ENCODE peak calls at places on chromosomes 12 and 14, in nine cellular contexts. One of them, this sample, is unnamed.

GRCh38 chr14:68088463-68088862 is 268.9 kb downstream of the RAD51B start:
- DNase-seq in lower leg skin: no peak
- DNase-seq in Calu3: no peak
- DNase-seq in right lobe of liver: no peak
- DNase-seq in psoas muscle: no peak
- DNase-seq in MCF 10A: no peak
- DNase-seq in colonic mucosa: no peak
- DNase-seq in A549: peak
- DNase-seq in right atrium auricular region: no peak
- DNase-seq in this sample: peak

GRCh38 chr14:102316048-102316745 is 3.3 kb upstream of the ZNF839 start:
- DNase-seq in lower leg skin: no peak
- DNase-seq in Calu3: peak
- DNase-seq in right lobe of liver: no peak
- DNase-seq in psoas muscle: no peak
- DNase-seq in MCF 10A: peak
- DNase-seq in colonic mucosa: peak
- DNase-seq in A549: no peak
- DNase-seq in right atrium auricular region: no peak
- DNase-seq in this sample: peak

GRCh38 chr14:53411110-53411509 is 258.0 kb upstream of the DDHD1 start:
- DNase-seq in lower leg skin: no peak
- DNase-seq in Calu3: no peak
- DNase-seq in right lobe of liver: no peak
- DNase-seq in psoas muscle: no peak
- DNase-seq in MCF 10A: no peak
- DNase-seq in colonic mucosa: no peak
- DNase-seq in A549: no peak
- DNase-seq in right atrium auricular region: no peak
- DNase-seq in this sample: no peak

GRCh38 chr12:77152623-77153193 is 87.3 kb upstream of the E2F7 start:
- DNase-seq in lower leg skin: no peak
- DNase-seq in Calu3: peak
- DNase-seq in right lobe of liver: no peak
- DNase-seq in psoas muscle: no peak
- DNase-seq in MCF 10A: peak
- DNase-seq in colonic mucosa: no peak
- DNase-seq in A549: no peak
- DNase-seq in right atrium auricular region: no peak
- DNase-seq in this sample: no peak

GRCh38 chr14:62443796-62444195 is 601.5 kb downstream of the KCNH5 start:
- DNase-seq in lower leg skin: no peak
- DNase-seq in Calu3: no peak
- DNase-seq in right lobe of liver: no peak
- DNase-seq in psoas muscle: no peak
- DNase-seq in MCF 10A: peak
- DNase-seq in colonic mucosa: no peak
- DNase-seq in A549: no peak
- DNase-seq in right atrium auricular region: no peak
- DNase-seq in this sample: no peak

GRCh38 chr12:30820406-30820946 is 65.7 kb upstream of the CAPRIN2 start:
- DNase-seq in lower leg skin: no peak
- DNase-seq in Calu3: no peak
- DNase-seq in right lobe of liver: no peak
- DNase-seq in psoas muscle: no peak
- DNase-seq in MCF 10A: no peak
- DNase-seq in colonic mucosa: no peak
- DNase-seq in A549: no peak
- DNase-seq in right atrium auricular region: no peak
- DNase-seq in this sample: no peak

GRCh38 chr12:3427956-3428355 is 63.0 kb upstream of the PRMT8 start:
- DNase-seq in lower leg skin: no peak
- DNase-seq in Calu3: no peak
- DNase-seq in right lobe of liver: no peak
- DNase-seq in psoas muscle: no peak
- DNase-seq in MCF 10A: no peak
- DNase-seq in colonic mucosa: no peak
- DNase-seq in A549: no peak
- DNase-seq in right atrium auricular region: no peak
- DNase-seq in this sample: no peak

GRCh38 chr12:12804432-12804886 is 8.7 kb upstream of the DDX47 start:
- DNase-seq in lower leg skin: no peak
- DNase-seq in Calu3: peak
- DNase-seq in right lobe of liver: no peak
- DNase-seq in psoas muscle: no peak
- DNase-seq in MCF 10A: peak
- DNase-seq in colonic mucosa: no peak
- DNase-seq in A549: peak
- DNase-seq in right atrium auricular region: no peak
- DNase-seq in this sample: no peak

GRCh38 chr12:112350593-112351592 is 31.3 kb downstream of the HECTD4 start:
- DNase-seq in lower leg skin: no peak
- DNase-seq in Calu3: no peak
- DNase-seq in right lobe of liver: no peak
- DNase-seq in psoas muscle: no peak
- DNase-seq in MCF 10A: no peak
- DNase-seq in colonic mucosa: no peak
- DNase-seq in A549: no peak
- DNase-seq in right atrium auricular region: no peak
- DNase-seq in this sample: no peak

GRCh38 chr12:98954506-98954905 is 309.4 kb downstream of the APAF1 start:
- DNase-seq in lower leg skin: no peak
- DNase-seq in Calu3: no peak
- DNase-seq in right lobe of liver: no peak
- DNase-seq in psoas muscle: no peak
- DNase-seq in MCF 10A: no peak
- DNase-seq in colonic mucosa: no peak
- DNase-seq in A549: no peak
- DNase-seq in right atrium auricular region: no peak
- DNase-seq in this sample: no peak

GRCh38 chr12:130715996-130716917 is at the start of gene RIMBP2:
- DNase-seq in lower leg skin: peak
- DNase-seq in Calu3: no peak
- DNase-seq in right lobe of liver: no peak
- DNase-seq in psoas muscle: no peak
- DNase-seq in MCF 10A: no peak
- DNase-seq in colonic mucosa: no peak
- DNase-seq in A549: no peak
- DNase-seq in right atrium auricular region: no peak
- DNase-seq in this sample: peak

GRCh38 chr14:76348898-76349297 is 27.0 kb upstream of the ESRRB start:
- DNase-seq in lower leg skin: peak
- DNase-seq in Calu3: no peak
- DNase-seq in right lobe of liver: no peak
- DNase-seq in psoas muscle: peak
- DNase-seq in MCF 10A: peak
- DNase-seq in colonic mucosa: no peak
- DNase-seq in A549: no peak
- DNase-seq in right atrium auricular region: peak
- DNase-seq in this sample: no peak

GRCh38 chr14:91331761-91332447 is 85.7 kb downstream of the CCDC88C start:
- DNase-seq in lower leg skin: no peak
- DNase-seq in Calu3: no peak
- DNase-seq in right lobe of liver: peak
- DNase-seq in psoas muscle: no peak
- DNase-seq in MCF 10A: peak
- DNase-seq in colonic mucosa: no peak
- DNase-seq in A549: no peak
- DNase-seq in right atrium auricular region: no peak
- DNase-seq in this sample: no peak

GRCh38 chr14:68442828-68443460 is 349.9 kb downstream of the ZFP36L1 start:
- DNase-seq in lower leg skin: no peak
- DNase-seq in Calu3: no peak
- DNase-seq in right lobe of liver: no peak
- DNase-seq in psoas muscle: no peak
- DNase-seq in MCF 10A: no peak
- DNase-seq in colonic mucosa: no peak
- DNase-seq in A549: no peak
- DNase-seq in right atrium auricular region: no peak
- DNase-seq in this sample: no peak

GRCh38 chr12:118760623-118761022 is 220.7 kb upstream of the SRRM4 start:
- DNase-seq in lower leg skin: no peak
- DNase-seq in Calu3: no peak
- DNase-seq in right lobe of liver: no peak
- DNase-seq in psoas muscle: no peak
- DNase-seq in MCF 10A: no peak
- DNase-seq in colonic mucosa: no peak
- DNase-seq in A549: no peak
- DNase-seq in right atrium auricular region: no peak
- DNase-seq in this sample: no peak

GRCh38 chr12:5124401-5124800 is 80.7 kb downstream of the KCNA5 start:
- DNase-seq in lower leg skin: no peak
- DNase-seq in Calu3: no peak
- DNase-seq in right lobe of liver: no peak
- DNase-seq in psoas muscle: no peak
- DNase-seq in MCF 10A: no peak
- DNase-seq in colonic mucosa: no peak
- DNase-seq in A549: no peak
- DNase-seq in right atrium auricular region: no peak
- DNase-seq in this sample: no peak

GRCh38 chr14:96173646-96174475 is 30.8 kb upstream of the BDKRB2 start:
- DNase-seq in lower leg skin: no peak
- DNase-seq in Calu3: no peak
- DNase-seq in right lobe of liver: no peak
- DNase-seq in psoas muscle: no peak
- DNase-seq in MCF 10A: no peak
- DNase-seq in colonic mucosa: no peak
- DNase-seq in A549: no peak
- DNase-seq in right atrium auricular region: no peak
- DNase-seq in this sample: no peak

GRCh38 chr12:1593232-1594044 is 943 bp downstream of the FBXL14 start:
- DNase-seq in lower leg skin: no peak
- DNase-seq in Calu3: peak
- DNase-seq in right lobe of liver: peak
- DNase-seq in psoas muscle: peak
- DNase-seq in MCF 10A: peak
- DNase-seq in colonic mucosa: peak
- DNase-seq in A549: no peak
- DNase-seq in right atrium auricular region: no peak
- DNase-seq in this sample: peak

GRCh38 chr12:63909746-63910145 is 65.2 kb downstream of the SRGAP1 start:
- DNase-seq in lower leg skin: no peak
- DNase-seq in Calu3: no peak
- DNase-seq in right lobe of liver: no peak
- DNase-seq in psoas muscle: no peak
- DNase-seq in MCF 10A: no peak
- DNase-seq in colonic mucosa: no peak
- DNase-seq in A549: no peak
- DNase-seq in right atrium auricular region: no peak
- DNase-seq in this sample: no peak
- TF ChIP-seq CTCF in lower leg skin: no peak
- TF ChIP-seq CTCF in Calu3: no peak
- TF ChIP-seq CTCF in right lobe of liver: no peak
- TF ChIP-seq CTCF in psoas muscle: no peak
- TF ChIP-seq CTCF in MCF 10A: no peak
- TF ChIP-seq CTCF in colonic mucosa: no peak
- TF ChIP-seq CTCF in A549: no peak
- TF ChIP-seq CTCF in right atrium auricular region: no peak
- TF ChIP-seq CTCF in this sample: no peak

GRCh38 chr14:61106627-61107147 is 125.6 kb downstream of the SLC38A6 start:
- DNase-seq in lower leg skin: no peak
- DNase-seq in Calu3: no peak
- DNase-seq in right lobe of liver: no peak
- DNase-seq in psoas muscle: no peak
- DNase-seq in MCF 10A: no peak
- DNase-seq in colonic mucosa: no peak
- DNase-seq in A549: no peak
- DNase-seq in right atrium auricular region: no peak
- DNase-seq in this sample: no peak
- TF ChIP-seq CTCF in lower leg skin: no peak
- TF ChIP-seq CTCF in Calu3: no peak
- TF ChIP-seq CTCF in right lobe of liver: no peak
- TF ChIP-seq CTCF in psoas muscle: peak
- TF ChIP-seq CTCF in MCF 10A: peak
- TF ChIP-seq CTCF in colonic mucosa: no peak
- TF ChIP-seq CTCF in A549: peak
- TF ChIP-seq CTCF in right atrium auricular region: no peak
- TF ChIP-seq CTCF in this sample: no peak

GRCh38 chr12:26121323-26121740 is 3.5 kb downstream of the BHLHE41 start:
- DNase-seq in lower leg skin: no peak
- DNase-seq in Calu3: no peak
- DNase-seq in right lobe of liver: no peak
- DNase-seq in psoas muscle: no peak
- DNase-seq in MCF 10A: no peak
- DNase-seq in colonic mucosa: no peak
- DNase-seq in A549: no peak
- DNase-seq in right atrium auricular region: no peak
- DNase-seq in this sample: no peak

GRCh38 chr12:26121841-26122680 is 2.8 kb downstream of the BHLHE41 start:
- DNase-seq in lower leg skin: no peak
- DNase-seq in Calu3: peak
- DNase-seq in right lobe of liver: peak
- DNase-seq in psoas muscle: peak
- DNase-seq in MCF 10A: peak
- DNase-seq in colonic mucosa: peak
- DNase-seq in A549: no peak
- DNase-seq in right atrium auricular region: no peak
- DNase-seq in this sample: peak

GRCh38 chr12:26124491-26125450 is at the start of gene BHLHE41:
- DNase-seq in lower leg skin: peak
- DNase-seq in Calu3: peak
- DNase-seq in right lobe of liver: peak
- DNase-seq in psoas muscle: peak
- DNase-seq in MCF 10A: peak
- DNase-seq in colonic mucosa: peak
- DNase-seq in A549: peak
- DNase-seq in right atrium auricular region: peak
- DNase-seq in this sample: peak

GRCh38 chr12:26123482-26123980 is 1.3 kb downstream of the BHLHE41 start:
- DNase-seq in lower leg skin: no peak
- DNase-seq in Calu3: no peak
- DNase-seq in right lobe of liver: no peak
- DNase-seq in psoas muscle: no peak
- DNase-seq in MCF 10A: no peak
- DNase-seq in colonic mucosa: no peak
- DNase-seq in A549: no peak
- DNase-seq in right atrium auricular region: no peak
- DNase-seq in this sample: no peak

GRCh38 chr12:26122681-26123481 is 2.0 kb downstream of the BHLHE41 start:
- DNase-seq in lower leg skin: peak
- DNase-seq in Calu3: peak
- DNase-seq in right lobe of liver: peak
- DNase-seq in psoas muscle: peak
- DNase-seq in MCF 10A: peak
- DNase-seq in colonic mucosa: peak
- DNase-seq in A549: peak
- DNase-seq in right atrium auricular region: peak
- DNase-seq in this sample: peak
- TF ChIP-seq CTCF in lower leg skin: no peak
- TF ChIP-seq CTCF in Calu3: peak
- TF ChIP-seq CTCF in right lobe of liver: no peak
- TF ChIP-seq CTCF in psoas muscle: no peak
- TF ChIP-seq CTCF in MCF 10A: peak
- TF ChIP-seq CTCF in colonic mucosa: peak
- TF ChIP-seq CTCF in A549: peak
- TF ChIP-seq CTCF in right atrium auricular region: peak
- TF ChIP-seq CTCF in this sample: no peak

DNA sequence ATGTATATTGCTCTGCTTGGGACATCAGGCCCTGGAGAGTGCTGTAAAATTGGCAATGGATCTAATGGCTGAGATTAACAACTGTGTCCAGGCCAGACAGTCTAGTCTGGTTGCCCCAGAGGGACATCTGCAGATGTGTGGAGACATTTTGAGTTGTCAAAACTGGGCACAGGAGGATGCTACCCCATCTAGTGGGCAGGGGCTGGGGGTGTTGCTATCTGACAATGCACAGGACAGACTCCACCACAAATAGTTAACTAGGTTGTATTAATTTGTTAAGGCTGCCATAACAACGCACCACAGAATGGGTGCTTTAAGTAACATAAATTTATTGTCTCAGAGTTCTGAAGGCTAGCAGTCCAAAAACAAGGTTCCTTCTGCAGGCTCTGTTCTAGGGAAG is 302.5 kb upstream of the AMIGO2 start:
- DNase-seq in lower leg skin: no peak
- DNase-seq in Calu3: no peak
- DNase-seq in right lobe of liver: no peak
- DNase-seq in psoas muscle: no peak
- DNase-seq in MCF 10A: no peak
- DNase-seq in colonic mucosa: no peak
- DNase-seq in A549: no peak
- DNase-seq in right atrium auricular region: no peak
- DNase-seq in this sample: no peak
- TF ChIP-seq CTCF in lower leg skin: no peak
- TF ChIP-seq CTCF in Calu3: no peak
- TF ChIP-seq CTCF in right lobe of liver: no peak
- TF ChIP-seq CTCF in psoas muscle: no peak
- TF ChIP-seq CTCF in MCF 10A: no peak
- TF ChIP-seq CTCF in colonic mucosa: no peak
- TF ChIP-seq CTCF in A549: no peak
- TF ChIP-seq CTCF in right atrium auricular region: no peak
- TF ChIP-seq CTCF in this sample: no peak

This sample was measured in nephron progenitor cell.